ENCODE peak calls at places on chromosome 2, in eight cellular contexts. K, X, F, N, Q, W, M and V are unnamed samples.

GRCh38 chr2:65991332-65991731 is 443.6 kb upstream of the MEIS1 start:
- DNase-seq in W (no peak), N (no peak), F (no peak), Q (no peak), K (peak; percentile 5), M (no peak), X (no peak), V (no peak)

GRCh38 chr2:105244443-105244842 is 2.9 kb downstream of the GPR45 start:
- DNase-seq in M (no peak), N (no peak), F (no peak), X (no peak), K (no peak), Q (no peak), W (no peak), V (no peak)

GRCh38 chr2:18991177-18992168 is 366.9 kb downstream of the OSR1 start:
- DNase-seq in F (no peak), X (peak; percentile 84), N (peak; percentile 72), M (peak; percentile 28), W (no peak), Q (peak; percentile 66), K (no peak), V (peak; percentile 53)

GRCh38 chr2:190097115-190097514 is 34.6 kb upstream of the MSTN start:
- DNase-seq in Q (no peak), X (no peak), K (no peak), F (no peak), W (no peak), M (no peak), N (no peak), V (no peak)

GRCh38 chr2:71071681-71072398 is 3.4 kb downstream of the NAGK start:
- DNase-seq in N (no peak), M (peak; percentile 52), Q (no peak), K (peak; percentile 47), W (no peak), X (no peak), F (peak; percentile 94), V (no peak)

GRCh38 chr2:202583709-202584219 is 51.0 kb upstream of the FAM117B start:
- DNase-seq in W (no peak), X (no peak), K (no peak), N (no peak), Q (no peak), F (no peak), M (no peak), V (no peak)

GRCh38 chr2:86256982-86257381 is 57.7 kb downstream of the MRPL35 start:
- DNase-seq in K (no peak), X (no peak), W (no peak), N (no peak), F (no peak), Q (no peak), M (no peak), V (no peak)

GRCh38 chr2:61952291-61952690 is 46.8 kb downstream of the COMMD1 start:
- DNase-seq in Q (no peak), N (no peak), W (no peak), F (no peak), K (no peak), M (no peak), X (no peak), V (no peak)

GRCh38 chr2:96529376-96530143 is 7.0 kb upstream of the ARID5A start:
- DNase-seq in Q (no peak), M (no peak), X (no peak), F (no peak), K (no peak), W (no peak), N (no peak), V (no peak)

GRCh38 chr2:43593241-43593640 is 2.6 kb downstream of the THADA start:
- DNase-seq in Q (no peak), F (no peak), M (no peak), K (no peak), W (no peak), X (no peak), N (no peak), V (no peak)

GRCh38 chr2:240416821-240417220 is 18.6 kb upstream of the GPC1 start:
- DNase-seq in F (no peak), K (no peak), W (no peak), X (no peak), N (no peak), Q (no peak), M (no peak), V (no peak)

GRCh38 chr2:240419321-240419720 is 16.1 kb upstream of the GPC1 start:
- DNase-seq in X (no peak), N (no peak), W (no peak), K (no peak), M (no peak), F (no peak), Q (no peak), V (no peak)

GRCh38 chr2:240419723-240420122 is 15.7 kb upstream of the GPC1 start:
- DNase-seq in F (no peak), Q (no peak), K (no peak), X (no peak), N (no peak), M (no peak), W (no peak), V (no peak)

GRCh38 chr2:240420206-240420899 is 15.1 kb upstream of the GPC1 start:
- DNase-seq in W (no peak), F (no peak), N (no peak), M (no peak), X (no peak), Q (no peak), K (no peak), V (no peak)

DNA sequence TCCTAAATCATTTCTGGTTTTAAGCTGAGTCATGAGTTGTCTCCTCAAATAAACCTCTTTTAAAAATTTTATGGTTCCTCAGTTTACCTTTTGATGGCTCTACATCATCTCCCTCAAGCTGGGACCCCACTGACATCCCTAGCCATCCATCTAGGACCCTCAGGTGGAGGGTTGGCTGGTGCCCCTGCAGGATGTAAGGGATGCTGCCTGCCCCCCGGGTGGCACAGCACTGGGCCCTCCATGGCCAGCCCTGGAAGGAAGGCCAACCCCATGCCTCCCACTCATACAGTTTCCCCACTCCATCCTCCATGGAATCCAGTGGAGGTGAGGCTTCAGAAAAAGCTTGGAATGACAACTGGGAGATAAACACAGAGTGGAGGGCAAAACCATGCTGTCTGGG is 17.2 kb upstream of the GPC1 start:
- DNase-seq in Q (no peak), N (no peak), K (no peak), F (no peak), M (no peak), W (no peak), X (no peak), V (no peak)
- H3K4me3 ChIP-seq in Q (no peak overlapping the region), N (no peak overlapping the region), K (no peak overlapping the region), F (no peak overlapping the region), M (no peak overlapping the region), W (no peak overlapping the region), X (no peak overlapping the region), V (no peak overlapping the region)

GRCh38 chr2:23133196-23133595 is 251.8 kb upstream of the KLHL29 start:
- DNase-seq in M (no peak), F (no peak), X (no peak), Q (no peak), N (no peak), W (no peak), K (no peak), V (no peak)

GRCh38 chr2:23132000-23132399 is 253.0 kb upstream of the KLHL29 start:
- DNase-seq in W (no peak), Q (no peak), F (no peak), X (no peak), K (no peak), N (no peak), M (no peak), V (no peak)

GRCh38 chr2:23134726-23135125 is 250.3 kb upstream of the KLHL29 start:
- DNase-seq in X (no peak), W (no peak), M (no peak), Q (no peak), N (no peak), F (no peak), K (no peak), V (no peak)

GRCh38 chr2:23128684-23129292 is 256.2 kb upstream of the KLHL29 start:
- DNase-seq in N (no peak), X (no peak), K (no peak), W (no peak), M (no peak), Q (no peak), F (no peak), V (no peak)

GRCh38 chr2:23131066-23131575 is 253.9 kb upstream of the KLHL29 start:
- DNase-seq in N (no peak), X (no peak), W (no peak), Q (no peak), F (no peak), K (no peak), M (no peak), V (no peak)
- TF ChIP-seq CTCF in N (no peak), X (no peak), W (no peak), Q (no peak), F (no peak), K (no peak), M (no peak), V (no peak)

DNA sequence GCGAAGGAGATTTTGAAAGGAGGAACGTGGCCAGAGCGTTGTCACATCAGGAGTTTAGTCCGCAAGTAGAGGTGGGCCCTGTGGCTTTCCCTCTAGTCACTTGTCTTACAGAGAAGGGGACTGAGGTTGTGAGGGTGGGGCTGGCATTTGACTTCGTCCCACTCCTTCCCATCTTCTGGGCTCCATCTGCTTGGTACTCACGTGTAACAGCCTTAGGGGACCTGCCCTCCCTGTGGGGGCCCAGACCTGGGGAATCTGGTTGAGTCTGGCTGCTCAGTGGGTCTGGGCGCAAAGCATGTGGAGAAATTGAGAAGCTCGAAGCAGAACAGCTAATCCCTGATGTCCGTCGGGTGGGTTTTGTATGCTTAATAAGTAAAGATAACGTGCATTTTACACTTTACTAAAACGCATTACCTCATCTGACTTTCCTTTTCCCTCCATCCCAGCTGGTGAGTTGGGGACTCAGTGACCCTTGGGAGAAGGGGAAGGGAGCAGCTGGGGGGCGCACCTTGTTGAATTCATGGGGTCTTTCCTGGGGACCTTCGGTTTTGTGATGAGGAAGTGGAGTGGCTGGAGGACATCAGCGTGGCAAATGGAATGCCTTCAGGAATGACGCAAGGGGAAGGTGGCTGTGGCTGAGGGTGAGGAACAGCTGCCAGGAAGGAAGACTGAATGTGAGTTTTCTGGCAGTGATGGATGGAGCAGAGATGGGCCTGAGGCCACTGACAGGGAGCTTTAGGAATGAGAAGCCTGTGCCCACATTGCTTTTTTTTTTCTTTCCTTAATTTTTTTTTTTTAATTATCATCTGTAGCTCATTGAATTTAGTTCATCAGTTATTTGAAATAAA is 44.8 kb downstream of the ASAP2 start:
- DNase-seq in N (peak; percentile 69), K (no peak), Q (no peak), M (peak; percentile 81), F (no peak), W (no peak), X (peak; percentile 37), V (no peak)
- H3K4me3 ChIP-seq in N (no peak overlapping the region), K (no peak overlapping the region), Q (no peak overlapping the region), M (no peak overlapping the region), F (no peak overlapping the region), W (no peak overlapping the region), X (no peak overlapping the region), V (no peak overlapping the region)

DNA sequence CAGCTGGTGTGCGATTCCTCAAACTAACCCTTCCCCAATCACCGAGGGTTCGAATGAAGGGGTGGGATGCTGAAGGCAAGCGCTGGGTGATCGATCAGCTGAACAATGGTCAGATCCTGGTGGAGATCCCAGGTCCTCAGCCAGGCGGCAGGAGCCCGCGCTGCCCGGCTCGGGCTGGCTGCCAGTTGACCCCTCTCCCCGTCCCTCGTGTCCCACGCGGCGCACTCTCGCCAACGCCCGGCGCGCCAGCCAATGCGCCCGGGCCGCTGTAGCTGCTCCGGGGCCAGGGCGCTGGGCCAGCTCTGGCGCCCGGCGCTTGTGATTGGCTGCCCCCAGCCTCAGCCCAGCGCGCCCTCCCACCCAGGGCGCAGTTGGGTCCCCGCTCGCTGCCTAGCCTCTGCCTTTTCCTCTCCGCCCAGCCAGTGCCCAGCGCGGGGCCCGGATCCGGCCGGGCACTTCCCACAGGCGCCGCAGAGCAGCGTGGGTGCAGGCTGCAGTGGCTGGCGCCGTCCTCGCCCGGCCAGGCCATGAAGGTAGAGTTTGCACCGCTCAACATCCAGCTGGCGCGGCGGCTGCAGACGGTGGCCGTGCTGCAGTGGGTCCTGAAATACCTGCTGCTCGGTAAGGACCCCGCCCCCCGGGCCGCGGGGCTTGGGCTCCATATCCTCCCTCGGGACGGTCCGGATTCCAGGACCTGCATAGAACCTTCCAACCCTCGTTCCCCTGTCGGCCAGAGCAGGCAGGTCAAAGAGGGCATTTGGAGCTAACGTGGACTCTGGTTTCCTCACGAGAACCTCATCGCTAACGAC is at the start of gene MOGAT1:
- DNase-seq in X (no peak), N (peak; percentile 8), W (no peak), M (no peak), K (peak; percentile 91), F (no peak), Q (no peak), V (no peak)
- TF ChIP-seq CTCF in X (no peak), N (no peak), W (no peak), M (no peak), K (no peak), F (no peak), Q (no peak), V (no peak)